ENCODE peak calls at places on chromosomes 6 and 20, in four cellular contexts. D is fibroblast of the aortic adventitia, N is body of pancreas, R is OCI-LY7. F is an unnamed sample.

GRCh38 chr20:45781391-45781931 is 10.2 kb downstream of the WFDC3 start:
- DNase-seq in R (no peak), N (peak), D (peak), F (peak)

GRCh38 chr20:5871720-5872410 is 78.5 kb downstream of the TRMT6 start:
- DNase-seq in D (no peak), R (no peak), N (no peak), F (no peak)

GRCh38 chr6:158016571-158017383 is 35.1 kb downstream of the SYNJ2 start:
- DNase-seq in N (peak), R (no peak), D (no peak), F (no peak)

GRCh38 chr6:144006731-144007454 is 1.2 kb downstream of the PLAGL1 start:
- DNase-seq in N (peak), D (peak), R (no peak), F (peak)

GRCh38 chr6:168313371-168314028 is 6.1 kb downstream of the DACT2 start:
- DNase-seq in R (no peak), N (no peak), D (no peak), F (no peak)

GRCh38 chr6:13725570-13725969 is 13.9 kb upstream of the RANBP9 start:
- DNase-seq in D (peak), N (no peak), R (no peak), F (peak)

GRCh38 chr6:160461641-160462040 is 113.5 kb downstream of the SLC22A3 start:
- DNase-seq in R (no peak), N (no peak), D (no peak), F (peak)

GRCh38 chr6:122429328-122429727 is 29.9 kb downstream of the HSF2 start:
- DNase-seq in R (no peak), N (no peak), D (no peak), F (no peak)

GRCh38 chr20:39607124-39607523 is 645.0 kb downstream of the DHX35 start:
- DNase-seq in D (peak), N (no peak), R (no peak), F (no peak)

GRCh38 chr6:110547266-110547964 is 71.0 kb upstream of the SLC22A16 start:
- DNase-seq in R (no peak), D (peak), N (no peak), F (peak)

GRCh38 chr20:21615617-21616080 is 89.8 kb upstream of the PAX1 start:
- DNase-seq in N (peak), R (peak), D (peak), F (peak)

GRCh38 chr6:7264041-7264440 is 49.0 kb downstream of the SSR1 start:
- DNase-seq in D (no peak), N (no peak), R (no peak), F (no peak)

GRCh38 chr20:62792182-62792939 is 3.9 kb upstream of the MRGBP start:
- DNase-seq in R (no peak), D (peak), N (no peak), F (peak)

GRCh38 chr20:57514273-57514751 is 10.6 kb downstream of the CTCFL start:
- DNase-seq in N (peak), D (peak), R (no peak), F (peak)

GRCh38 chr6:144160452-144160851 is 10.1 kb downstream of the STX11 start:
- DNase-seq in R (no peak), N (no peak), D (no peak), F (no peak)

GRCh38 chr6:107217248-107217647 is 101.9 kb upstream of the BEND3 start:
- DNase-seq in R (no peak), D (no peak), N (no peak), F (no peak)

GRCh38 chr20:56542489-56543020 is 9.5 kb downstream of the FAM209B start:
- DNase-seq in R (no peak), D (no peak), N (no peak), F (peak)

GRCh38 chr20:25538838-25539665 is 46.3 kb downstream of the NINL start:
- DNase-seq in R (no peak), D (no peak), N (peak), F (no peak)

GRCh38 chr20:25539742-25540201 is 45.6 kb downstream of the NINL start:
- DNase-seq in R (no peak), N (no peak), D (peak), F (no peak)

GRCh38 chr20:25537890-25538289 is 47.4 kb downstream of the NINL start:
- DNase-seq in D (no peak), N (no peak), R (no peak), F (no peak)

GRCh38 chr20:25541676-25542075 is 43.7 kb downstream of the NINL start:
- DNase-seq in R (no peak), N (no peak), D (peak), F (no peak)

GRCh38 chr20:25540273-25540672 is 45.1 kb downstream of the NINL start:
- DNase-seq in R (no peak), D (no peak), N (peak), F (peak)
- TF ChIP-seq CTCF in R (peak), D (peak), N (peak), F (peak)

DNA sequence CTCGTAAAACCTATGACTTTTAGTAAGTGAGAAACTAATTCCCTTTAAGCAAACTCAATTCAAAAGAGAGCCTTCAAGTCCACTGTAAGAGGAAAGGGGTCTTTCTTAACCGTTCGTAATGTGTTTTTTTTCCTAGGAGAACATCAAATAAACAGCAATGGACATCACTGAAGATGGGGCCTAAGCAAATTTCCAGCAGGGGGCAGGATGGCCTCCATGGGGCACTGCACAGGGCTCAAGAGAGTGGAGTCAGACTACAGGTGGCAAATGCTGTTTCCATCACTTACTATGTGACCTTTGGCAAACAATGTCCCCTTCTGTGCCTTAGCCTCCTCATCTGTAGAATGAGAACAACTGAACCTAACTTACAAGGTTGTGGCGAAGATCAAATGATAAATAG is 88.7 kb downstream of the ARHGAP18 start:
- DNase-seq in N (peak), R (peak), D (no peak), F (no peak)
- TF ChIP-seq CTCF in N (peak), R (peak), D (peak), F (peak)

GRCh38 chr20:51403465-51404220 is 138.9 kb downstream of the NFATC2 start:
- DNase-seq in R (no peak), D (no peak), N (no peak), F (no peak)
- TF ChIP-seq CTCF in R (peak), D (no peak), N (no peak), F (peak)

GRCh38 chr6:6006428-6007310 is at the start of gene NRN1:
- DNase-seq in N (no peak), R (peak), D (no peak), F (no peak)

GRCh38 chr6:6008114-6008647 is 1.5 kb upstream of the NRN1 start:
- DNase-seq in R (no peak), D (no peak), N (no peak), F (no peak)

GRCh38 chr6:6008648-6009421 is 2.1 kb upstream of the NRN1 start:
- DNase-seq in D (no peak), R (peak), N (peak), F (peak)

GRCh38 chr6:6005467-6006427 is 978 bp downstream of the NRN1 start:
- DNase-seq in R (no peak), D (no peak), N (no peak), F (no peak)

DNA sequence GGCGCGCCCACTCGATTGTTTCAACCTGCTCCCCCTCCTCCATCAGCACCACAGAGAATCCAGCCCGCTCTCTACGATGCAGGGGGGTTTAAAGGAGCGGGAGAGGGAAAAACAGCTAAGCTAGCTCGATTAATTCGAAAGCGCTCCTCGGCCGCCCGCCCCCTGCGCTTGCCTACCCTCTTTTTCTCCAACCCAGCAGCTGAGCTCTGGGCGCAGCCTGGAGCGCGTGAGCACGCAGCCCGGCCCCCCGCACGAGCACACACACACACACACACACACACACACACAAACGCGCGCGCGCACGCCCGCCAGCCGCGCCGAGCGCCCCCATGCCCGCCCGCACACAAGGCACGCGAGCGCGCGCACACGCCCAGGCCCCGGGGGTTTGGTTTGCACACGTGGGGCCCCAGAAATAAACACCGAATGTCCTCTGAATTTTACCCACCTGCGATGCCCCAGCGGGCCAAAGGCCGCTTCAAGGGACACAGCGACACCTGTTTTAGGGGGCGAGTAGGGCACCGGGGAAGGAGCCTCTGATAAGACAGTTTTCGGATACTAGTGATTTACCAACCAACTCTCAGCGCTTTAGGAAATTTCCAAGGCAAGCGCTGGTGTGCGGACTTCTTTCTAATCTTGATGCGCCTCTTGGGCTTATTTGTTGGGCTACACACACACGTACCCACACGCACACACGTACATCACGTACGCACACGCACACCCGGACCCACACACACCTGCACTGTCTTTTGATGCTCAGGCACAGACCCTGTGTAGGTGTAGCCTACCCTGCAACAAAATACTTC is 787 bp upstream of the NRN1 start:
- DNase-seq in N (peak), D (no peak), R (peak), F (no peak)
- TF ChIP-seq CTCF in N (no peak), D (no peak), R (peak), F (no peak)

DNA sequence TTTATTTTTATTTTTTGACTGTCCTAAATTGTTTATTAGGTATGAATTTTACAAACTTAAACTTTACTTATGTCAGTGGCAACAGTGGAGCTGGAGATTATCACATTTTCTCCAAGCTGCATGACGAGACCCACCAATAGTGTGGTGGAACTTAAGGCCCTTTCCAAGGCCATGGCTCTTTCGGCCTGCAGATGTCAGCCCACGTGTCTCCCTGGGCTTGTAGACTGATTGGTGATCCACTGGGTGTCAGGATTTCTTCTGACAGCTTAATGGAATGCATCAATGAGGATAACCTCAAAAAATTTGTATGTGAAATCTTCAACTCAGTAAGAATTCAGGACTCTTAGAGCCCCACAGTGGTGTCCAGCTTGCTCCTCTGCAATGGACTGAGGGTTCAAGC is 32.3 kb upstream of the OVOL2 start:
- DNase-seq in N (no peak), R (no peak), D (no peak), F (no peak)
- TF ChIP-seq CTCF in N (no peak), R (no peak), D (no peak), F (no peak)

GRCh38 chr6:133550026-133550425 is 308.9 kb downstream of the EYA4 start:
- DNase-seq in N (no peak), R (no peak), D (no peak), F (no peak)

GRCh38 chr6:133549252-133549925 is 308.2 kb downstream of the EYA4 start:
- DNase-seq in D (no peak), N (no peak), R (no peak), F (no peak)

GRCh38 chr6:133553652-133554051 is 312.5 kb downstream of the EYA4 start:
- DNase-seq in D (peak), R (peak), N (peak), F (peak)

GRCh38 chr6:133551847-133552331 is 310.7 kb downstream of the EYA4 start:
- DNase-seq in N (peak), R (no peak), D (peak), F (peak)

DNA sequence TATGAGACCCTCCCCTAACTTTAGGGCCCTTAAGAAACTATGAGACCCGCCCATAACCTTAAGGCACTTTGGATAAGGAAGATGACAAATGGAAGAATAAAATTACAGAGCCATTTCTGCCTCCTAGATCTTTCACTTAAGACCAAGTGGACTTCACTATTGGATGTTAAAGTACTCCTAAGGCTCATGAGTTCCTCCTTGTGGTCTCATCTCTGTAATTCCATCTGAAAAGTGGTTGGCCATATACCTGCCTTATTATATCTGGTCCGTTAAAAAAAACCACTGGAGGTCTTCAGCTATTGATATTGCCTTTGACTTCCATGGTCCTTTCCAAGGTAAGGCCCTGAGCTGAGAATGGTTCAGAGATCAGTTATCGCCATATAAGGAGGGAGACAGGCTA is 310.3 kb downstream of the EYA4 start:
- DNase-seq in N (no peak), D (no peak), R (no peak), F (peak)
- TF ChIP-seq CTCF in N (no peak), D (peak), R (no peak), F (peak)

GRCh38 chr20:50338479-50339195 is 148.0 kb downstream of the CEBPB start:
- DNase-seq in D (no peak), N (no peak), R (no peak), F (no peak)
- TF ChIP-seq CTCF in D (no peak), N (no peak), R (no peak), F (no peak)